ENCODE peak calls at places on chromosomes 11 and 22, in six cellular contexts. One of them, this sample, is unnamed.

GRCh38 chr11:25435197-25435596 is 896.7 kb upstream of the ANO3 start:
- DNase-seq in activated naive CD4-positive, alpha-beta T cell: no peak
- DNase-seq in stimulated activated CD8-positive, alpha-beta memory T cell treated with anti-CD3 and anti-CD28 coated beads, Interleukin-4, amount 100 ng/mL, for 48 hours: no peak
- DNase-seq in COR-L47: no peak
- DNase-seq in LHCN-M2: no peak
- DNase-seq in NCI-H1092: no peak
- DNase-seq in this sample: no peak

GRCh38 chr22:45268958-45269844 is 15.5 kb upstream of the UPK3A start:
- DNase-seq in stimulated activated CD8-positive, alpha-beta memory T cell treated with anti-CD3 and anti-CD28 coated beads, Interleukin-4, amount 100 ng/mL, for 48 hours: peak; percentile 90
- DNase-seq in activated naive CD4-positive, alpha-beta T cell: peak; percentile 88
- DNase-seq in NCI-H1092: peak; percentile 11
- DNase-seq in LHCN-M2: peak; percentile 56
- DNase-seq in COR-L47: peak; percentile 54
- DNase-seq in this sample: peak; percentile 94

GRCh38 chr11:114615448-114616361 is 20.1 kb upstream of the NXPE4 start:
- DNase-seq in NCI-H1092: no peak
- DNase-seq in COR-L47: no peak
- DNase-seq in activated naive CD4-positive, alpha-beta T cell: no peak
- DNase-seq in stimulated activated CD8-positive, alpha-beta memory T cell treated with anti-CD3 and anti-CD28 coated beads, Interleukin-4, amount 100 ng/mL, for 48 hours: no peak
- DNase-seq in LHCN-M2: no peak
- DNase-seq in this sample: no peak

GRCh38 chr22:46087816-46088277 is 62.5 kb upstream of the PPARA start:
- DNase-seq in stimulated activated CD8-positive, alpha-beta memory T cell treated with anti-CD3 and anti-CD28 coated beads, Interleukin-4, amount 100 ng/mL, for 48 hours: no peak
- DNase-seq in COR-L47: no peak
- DNase-seq in LHCN-M2: peak; percentile 96
- DNase-seq in activated naive CD4-positive, alpha-beta T cell: no peak
- DNase-seq in NCI-H1092: peak; percentile 43
- DNase-seq in this sample: no peak

GRCh38 chr11:88188251-88189030 is 13.2 kb upstream of the RAB38 start:
- DNase-seq in LHCN-M2: no peak
- DNase-seq in NCI-H1092: no peak
- DNase-seq in stimulated activated CD8-positive, alpha-beta memory T cell treated with anti-CD3 and anti-CD28 coated beads, Interleukin-4, amount 100 ng/mL, for 48 hours: no peak
- DNase-seq in activated naive CD4-positive, alpha-beta T cell: no peak
- DNase-seq in COR-L47: no peak
- DNase-seq in this sample: no peak

GRCh38 chr11:72754149-72754543 is 1.9 kb upstream of the ARAP1 start:
- DNase-seq in stimulated activated CD8-positive, alpha-beta memory T cell treated with anti-CD3 and anti-CD28 coated beads, Interleukin-4, amount 100 ng/mL, for 48 hours: no peak
- DNase-seq in COR-L47: no peak
- DNase-seq in activated naive CD4-positive, alpha-beta T cell: no peak
- DNase-seq in NCI-H1092: no peak
- DNase-seq in LHCN-M2: no peak
- DNase-seq in this sample: no peak

GRCh38 chr11:35050596-35050995 is 88.4 kb upstream of the CD44 start:
- DNase-seq in COR-L47: no peak
- DNase-seq in activated naive CD4-positive, alpha-beta T cell: no peak
- DNase-seq in NCI-H1092: no peak
- DNase-seq in stimulated activated CD8-positive, alpha-beta memory T cell treated with anti-CD3 and anti-CD28 coated beads, Interleukin-4, amount 100 ng/mL, for 48 hours: no peak
- DNase-seq in LHCN-M2: peak; percentile 32
- DNase-seq in this sample: no peak

GRCh38 chr22:37016134-37016910 is 2.9 kb downstream of the TST start:
- DNase-seq in LHCN-M2: no peak
- DNase-seq in NCI-H1092: no peak
- DNase-seq in activated naive CD4-positive, alpha-beta T cell: no peak
- DNase-seq in COR-L47: no peak
- DNase-seq in stimulated activated CD8-positive, alpha-beta memory T cell treated with anti-CD3 and anti-CD28 coated beads, Interleukin-4, amount 100 ng/mL, for 48 hours: no peak
- DNase-seq in this sample: no peak

GRCh38 chr11:46892109-46892508 is 26.2 kb downstream of the LRP4 start:
- DNase-seq in stimulated activated CD8-positive, alpha-beta memory T cell treated with anti-CD3 and anti-CD28 coated beads, Interleukin-4, amount 100 ng/mL, for 48 hours: no peak
- DNase-seq in NCI-H1092: no peak
- DNase-seq in COR-L47: no peak
- DNase-seq in LHCN-M2: no peak
- DNase-seq in activated naive CD4-positive, alpha-beta T cell: no peak
- DNase-seq in this sample: no peak

GRCh38 chr11:61266602-61267001 is 25.6 kb downstream of the PGA5 start:
- DNase-seq in COR-L47: no peak
- DNase-seq in stimulated activated CD8-positive, alpha-beta memory T cell treated with anti-CD3 and anti-CD28 coated beads, Interleukin-4, amount 100 ng/mL, for 48 hours: no peak
- DNase-seq in NCI-H1092: no peak
- DNase-seq in activated naive CD4-positive, alpha-beta T cell: no peak
- DNase-seq in LHCN-M2: peak; percentile 46
- DNase-seq in this sample: no peak

GRCh38 chr11:123197711-123198110 is 2.7 kb upstream of the CLMP start:
- DNase-seq in COR-L47: no peak
- DNase-seq in stimulated activated CD8-positive, alpha-beta memory T cell treated with anti-CD3 and anti-CD28 coated beads, Interleukin-4, amount 100 ng/mL, for 48 hours: peak; percentile 34
- DNase-seq in LHCN-M2: peak; percentile 84
- DNase-seq in activated naive CD4-positive, alpha-beta T cell: no peak
- DNase-seq in NCI-H1092: no peak
- DNase-seq in this sample: no peak

GRCh38 chr11:114916406-114916805 is 238.1 kb downstream of the NXPE2 start:
- DNase-seq in LHCN-M2: no peak
- DNase-seq in COR-L47: no peak
- DNase-seq in activated naive CD4-positive, alpha-beta T cell: no peak
- DNase-seq in NCI-H1092: no peak
- DNase-seq in stimulated activated CD8-positive, alpha-beta memory T cell treated with anti-CD3 and anti-CD28 coated beads, Interleukin-4, amount 100 ng/mL, for 48 hours: no peak
- DNase-seq in this sample: no peak

GRCh38 chr11:63553759-63554158 is 9.4 kb downstream of the PLAAT2 start:
- DNase-seq in LHCN-M2: peak; percentile 26
- DNase-seq in COR-L47: no peak
- DNase-seq in activated naive CD4-positive, alpha-beta T cell: peak; percentile 39
- DNase-seq in NCI-H1092: no peak
- DNase-seq in stimulated activated CD8-positive, alpha-beta memory T cell treated with anti-CD3 and anti-CD28 coated beads, Interleukin-4, amount 100 ng/mL, for 48 hours: peak; percentile 68
- DNase-seq in this sample: no peak

GRCh38 chr11:120254788-120255518 is 15.0 kb downstream of the POU2F3 start:
- DNase-seq in COR-L47: no peak
- DNase-seq in NCI-H1092: no peak
- DNase-seq in stimulated activated CD8-positive, alpha-beta memory T cell treated with anti-CD3 and anti-CD28 coated beads, Interleukin-4, amount 100 ng/mL, for 48 hours: no peak
- DNase-seq in LHCN-M2: no peak
- DNase-seq in activated naive CD4-positive, alpha-beta T cell: no peak
- DNase-seq in this sample: no peak

GRCh38 chr11:130649749-130650275 is 201.4 kb downstream of the ADAMTS15 start:
- DNase-seq in NCI-H1092: no peak
- DNase-seq in stimulated activated CD8-positive, alpha-beta memory T cell treated with anti-CD3 and anti-CD28 coated beads, Interleukin-4, amount 100 ng/mL, for 48 hours: no peak
- DNase-seq in LHCN-M2: no peak
- DNase-seq in activated naive CD4-positive, alpha-beta T cell: no peak
- DNase-seq in COR-L47: no peak
- DNase-seq in this sample: no peak

GRCh38 chr22:32684822-32685187 is 116.7 kb upstream of the TIMP3 start:
- DNase-seq in stimulated activated CD8-positive, alpha-beta memory T cell treated with anti-CD3 and anti-CD28 coated beads, Interleukin-4, amount 100 ng/mL, for 48 hours: no peak
- DNase-seq in COR-L47: no peak
- DNase-seq in activated naive CD4-positive, alpha-beta T cell: no peak
- DNase-seq in LHCN-M2: no peak
- DNase-seq in NCI-H1092: no peak
- DNase-seq in this sample: no peak

GRCh38 chr11:112871909-112872511 is 89.2 kb upstream of the NCAM1 start:
- DNase-seq in NCI-H1092: no peak
- DNase-seq in activated naive CD4-positive, alpha-beta T cell: no peak
- DNase-seq in COR-L47: no peak
- DNase-seq in stimulated activated CD8-positive, alpha-beta memory T cell treated with anti-CD3 and anti-CD28 coated beads, Interleukin-4, amount 100 ng/mL, for 48 hours: no peak
- DNase-seq in LHCN-M2: peak; percentile 14
- DNase-seq in this sample: no peak

GRCh38 chr11:61834278-61835004 is 6.3 kb downstream of the FADS2 start:
- DNase-seq in activated naive CD4-positive, alpha-beta T cell: no peak
- DNase-seq in LHCN-M2: peak; percentile 54
- DNase-seq in stimulated activated CD8-positive, alpha-beta memory T cell treated with anti-CD3 and anti-CD28 coated beads, Interleukin-4, amount 100 ng/mL, for 48 hours: peak; percentile 64
- DNase-seq in COR-L47: no peak
- DNase-seq in NCI-H1092: peak; percentile 72
- DNase-seq in this sample: peak; percentile 29

GRCh38 chr11:97745515-97746050 is 1275.2 kb upstream of the CNTN5 start:
- DNase-seq in activated naive CD4-positive, alpha-beta T cell: no peak
- DNase-seq in LHCN-M2: no peak
- DNase-seq in NCI-H1092: no peak
- DNase-seq in COR-L47: no peak
- DNase-seq in stimulated activated CD8-positive, alpha-beta memory T cell treated with anti-CD3 and anti-CD28 coated beads, Interleukin-4, amount 100 ng/mL, for 48 hours: no peak
- DNase-seq in this sample: no peak

GRCh38 chr11:65778431-65778900 is 2.3 kb downstream of the AP5B1 start:
- DNase-seq in LHCN-M2: no peak
- DNase-seq in COR-L47: no peak
- DNase-seq in NCI-H1092: no peak
- DNase-seq in stimulated activated CD8-positive, alpha-beta memory T cell treated with anti-CD3 and anti-CD28 coated beads, Interleukin-4, amount 100 ng/mL, for 48 hours: peak; percentile 17
- DNase-seq in activated naive CD4-positive, alpha-beta T cell: no peak
- DNase-seq in this sample: no peak

GRCh38 chr22:39242809-39243442 is 1.9 kb downstream of the PDGFB start:
- DNase-seq in LHCN-M2: no peak
- DNase-seq in activated naive CD4-positive, alpha-beta T cell: peak; percentile 23
- DNase-seq in stimulated activated CD8-positive, alpha-beta memory T cell treated with anti-CD3 and anti-CD28 coated beads, Interleukin-4, amount 100 ng/mL, for 48 hours: no peak
- DNase-seq in COR-L47: peak; percentile 30
- DNase-seq in NCI-H1092: no peak
- DNase-seq in this sample: no peak

GRCh38 chr11:99739464-99740089 is 718.8 kb downstream of the CNTN5 start:
- DNase-seq in COR-L47: peak; percentile 69
- DNase-seq in activated naive CD4-positive, alpha-beta T cell: no peak
- DNase-seq in stimulated activated CD8-positive, alpha-beta memory T cell treated with anti-CD3 and anti-CD28 coated beads, Interleukin-4, amount 100 ng/mL, for 48 hours: no peak
- DNase-seq in NCI-H1092: peak; percentile 4
- DNase-seq in LHCN-M2: peak; percentile 55
- DNase-seq in this sample: no peak

GRCh38 chr11:127017482-127017881 is 16.9 kb upstream of the KIRREL3 start:
- DNase-seq in activated naive CD4-positive, alpha-beta T cell: no peak
- DNase-seq in stimulated activated CD8-positive, alpha-beta memory T cell treated with anti-CD3 and anti-CD28 coated beads, Interleukin-4, amount 100 ng/mL, for 48 hours: no peak
- DNase-seq in LHCN-M2: peak; percentile 93
- DNase-seq in NCI-H1092: no peak
- DNase-seq in COR-L47: no peak
- DNase-seq in this sample: no peak

GRCh38 chr11:40401132-40401853 is 1058.2 kb downstream of the LRRC4C start:
- DNase-seq in NCI-H1092: peak; percentile 44
- DNase-seq in LHCN-M2: no peak
- DNase-seq in activated naive CD4-positive, alpha-beta T cell: no peak
- DNase-seq in stimulated activated CD8-positive, alpha-beta memory T cell treated with anti-CD3 and anti-CD28 coated beads, Interleukin-4, amount 100 ng/mL, for 48 hours: no peak
- DNase-seq in COR-L47: no peak
- DNase-seq in this sample: no peak

GRCh38 chr11:71198141-71198822 is 54.1 kb downstream of the SHANK2 start:
- DNase-seq in COR-L47: no peak
- DNase-seq in NCI-H1092: no peak
- DNase-seq in stimulated activated CD8-positive, alpha-beta memory T cell treated with anti-CD3 and anti-CD28 coated beads, Interleukin-4, amount 100 ng/mL, for 48 hours: no peak
- DNase-seq in LHCN-M2: no peak
- DNase-seq in activated naive CD4-positive, alpha-beta T cell: no peak
- DNase-seq in this sample: no peak

This sample was measured in activated B cell treated with CpG ODN at 0.5 μM for 24 hours.